ENCODE peak calls at places on chromosome X, in five cellular contexts. V is A549, I is fibroblast of the aortic adventitia, W is astrocyte of the cerebellum, R is A673. K is an unnamed sample.

GRCh38 chrX:133655914-133656265 is 240.6 kb upstream of the GPC4 start:
- DNase-seq in I (peak), R (no peak), W (no peak), V (no peak), K (no peak)

GRCh38 chrX:54926978-54927377 is 6.4 kb downstream of the TRO start:
- DNase-seq in V (no peak), I (no peak), W (no peak), R (no peak), K (no peak)

GRCh38 chrX:6661731-6662130 is 126.8 kb upstream of the VCX3A start:
- DNase-seq in V (no peak), I (no peak), W (no peak), R (no peak), K (no peak)

GRCh38 chrX:75547783-75548182 is 24.9 kb upstream of the ZDHHC15 start:
- DNase-seq in I (no peak), R (no peak), V (no peak), W (peak), K (no peak)

GRCh38 chrX:70755850-70756249 is 152.7 kb downstream of the TEX11 start:
- DNase-seq in W (no peak), R (no peak), V (no peak), I (no peak), K (no peak)

GRCh38 chrX:110182362-110182761 is 135.5 kb downstream of the AMMECR1 start:
- DNase-seq in I (peak), R (no peak), V (no peak), W (no peak), K (no peak)

GRCh38 chrX:40402771-40403533 is 177.8 kb upstream of the ATP6AP2 start:
- DNase-seq in I (peak), R (peak), V (peak), W (no peak), K (no peak)

GRCh38 chrX:110532527-110532926 is 173.9 kb downstream of the RTL9 start:
- DNase-seq in R (no peak), W (no peak), I (no peak), V (no peak), K (no peak)

GRCh38 chrX:65587616-65588526 is 53.3 kb upstream of the LAS1L start:
- DNase-seq in I (peak), R (peak), W (no peak), V (no peak), K (no peak)

GRCh38 chrX:43973249-43973672 is at the start of gene NDP:
- DNase-seq in R (peak), I (no peak), V (no peak), W (no peak), K (no peak)

GRCh38 chrX:118226060-118226428 is 109.4 kb upstream of the KLHL13 start:
- DNase-seq in V (peak), W (no peak), I (peak), R (peak), K (no peak)

GRCh38 chrX:25191403-25191802 is 175.6 kb upstream of the ARX start:
- DNase-seq in W (no peak), I (no peak), R (no peak), V (peak), K (no peak)

GRCh38 chrX:101057095-101057714 is 5.3 kb upstream of the TRMT2B start:
- DNase-seq in V (no peak), W (no peak), I (peak), R (peak), K (no peak)

GRCh38 chrX:120768681-120769080 is 107.0 kb downstream of the CT47B1 start:
- DNase-seq in I (peak), R (no peak), W (no peak), V (no peak), K (no peak)

GRCh38 chrX:97384685-97385084 is 501.0 kb downstream of the RPA4 start:
- DNase-seq in I (no peak), W (no peak), V (no peak), R (no peak), K (no peak)

GRCh38 chrX:66126671-66127070 is 37.4 kb upstream of the HEPH start:
- DNase-seq in W (no peak), R (no peak), I (no peak), V (no peak), K (no peak)

GRCh38 chrX:74187211-74187610 is 116.8 kb upstream of the ZCCHC13 start:
- DNase-seq in W (peak), I (peak), R (no peak), V (no peak), K (no peak)

GRCh38 chrX:122914256-122914655 is 269.8 kb upstream of the GRIA3 start:
- DNase-seq in W (no peak), R (no peak), V (no peak), I (no peak), K (no peak)

GRCh38 chrX:44507292-44507691 is 35.4 kb downstream of the FUNDC1 start:
- DNase-seq in W (no peak), R (no peak), I (no peak), V (no peak), K (no peak)

GRCh38 chrX:44400588-44400987 is 57.1 kb upstream of the EFHC2 start:
- DNase-seq in R (peak), W (peak), I (peak), V (no peak), K (no peak)

GRCh38 chrX:45714864-45715263 is 514.2 kb upstream of the DIPK2B start:
- DNase-seq in W (no peak), I (peak), V (no peak), R (peak), K (no peak)

GRCh38 chrX:20529711-20530110 is 263.0 kb upstream of the RPS6KA3 start:
- DNase-seq in V (no peak), I (peak), W (no peak), R (no peak), K (no peak)

GRCh38 chrX:103556941-103557340 is 28.4 kb upstream of the TCEAL4 start:
- DNase-seq in I (no peak), V (no peak), W (no peak), R (no peak), K (no peak)

GRCh38 chrX:96971812-96972211 is 88.1 kb downstream of the RPA4 start:
- DNase-seq in W (no peak), R (no peak), I (no peak), V (no peak), K (no peak)

GRCh38 chrX:107154787-107155620 is 36.4 kb upstream of the RBM41 start:
- DNase-seq in R (peak), V (peak), I (peak), W (no peak), K (no peak)

GRCh38 chrX:56728752-56729151 is 291 bp upstream of the NBDY start:
- DNase-seq in W (no peak), I (peak), R (peak), V (peak), K (no peak)

GRCh38 chrX:9542106-9542764 is 77.4 kb downstream of the TBL1X start:
- DNase-seq in R (no peak), I (peak), W (no peak), V (no peak), K (no peak)

GRCh38 chrX:25021132-25021498 is 5.3 kb upstream of the ARX start:
- DNase-seq in W (no peak), R (peak), I (no peak), V (peak), K (no peak)

GRCh38 chrX:120029354-120029753 is 48.1 kb downstream of the RHOXF2B start:
- DNase-seq in R (no peak), W (no peak), I (no peak), V (no peak), K (no peak)

GRCh38 chrX:78315745-78316144 is 11.7 kb downstream of the CYSLTR1 start:
- DNase-seq in I (no peak), R (no peak), W (no peak), V (no peak), K (no peak)

GRCh38 chrX:78316310-78316709 is 11.1 kb downstream of the CYSLTR1 start:
- DNase-seq in W (no peak), R (no peak), I (peak), V (no peak), K (no peak)

GRCh38 chrX:78313526-78313925 is 13.9 kb downstream of the CYSLTR1 start:
- DNase-seq in R (no peak), I (peak), V (no peak), W (no peak), K (no peak)

GRCh38 chrX:78314561-78314960 is 12.8 kb downstream of the CYSLTR1 start:
- DNase-seq in I (no peak), W (no peak), R (no peak), V (no peak), K (no peak)
- TF ChIP-seq CTCF in I (no peak), W (no peak), R (no peak), V (no peak), K (no peak)

DNA sequence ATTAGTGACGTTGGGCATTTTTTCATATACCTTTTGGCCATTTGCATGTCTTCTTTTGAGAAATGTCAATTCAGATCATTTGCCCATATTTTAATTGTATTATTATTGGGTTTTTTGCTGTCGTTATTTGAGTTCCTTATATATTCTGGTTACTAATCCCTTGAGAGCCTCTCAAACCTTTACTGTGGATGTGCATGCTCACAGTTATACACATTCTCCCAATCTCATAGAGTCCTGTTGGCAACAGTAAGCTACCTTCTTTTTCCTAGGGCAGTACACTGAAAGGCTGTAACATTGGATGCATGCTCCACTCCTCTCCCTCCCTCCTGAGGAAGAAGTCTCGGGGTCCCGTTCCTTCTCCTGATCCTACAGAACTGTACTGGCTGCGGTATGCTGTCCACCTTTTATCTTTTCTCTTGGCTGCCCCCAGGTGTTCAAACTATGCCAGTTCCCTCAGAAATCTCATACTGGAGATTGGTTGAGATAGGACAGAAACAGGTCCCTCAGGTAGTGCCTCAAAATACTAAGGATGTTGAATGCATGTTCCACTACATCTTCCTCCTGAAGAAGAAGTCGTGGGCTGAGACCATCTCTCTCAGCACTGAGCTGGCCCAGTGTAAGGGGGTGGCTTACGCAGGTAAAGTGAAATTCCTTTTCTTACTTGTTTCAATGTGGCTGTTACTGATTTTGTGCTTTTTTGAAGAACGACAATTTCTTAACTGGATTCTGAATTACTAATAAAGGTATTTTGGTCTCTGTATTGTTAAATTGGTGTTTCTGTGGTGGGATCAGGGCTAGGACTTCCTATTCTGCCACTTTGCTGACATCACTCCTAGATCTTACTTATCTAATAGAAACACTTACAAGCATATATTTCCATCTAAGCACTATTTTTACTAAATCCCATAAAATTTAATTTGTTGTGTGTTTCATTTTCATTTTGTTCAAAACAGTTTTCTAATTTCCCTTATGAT is 145.4 kb upstream of the HUWE1 start:
- DNase-seq in R (peak), I (peak), V (peak), W (no peak), K (peak)
- TF ChIP-seq CTCF in R (peak), I (peak), V (peak), W (peak), K (no peak)

DNA sequence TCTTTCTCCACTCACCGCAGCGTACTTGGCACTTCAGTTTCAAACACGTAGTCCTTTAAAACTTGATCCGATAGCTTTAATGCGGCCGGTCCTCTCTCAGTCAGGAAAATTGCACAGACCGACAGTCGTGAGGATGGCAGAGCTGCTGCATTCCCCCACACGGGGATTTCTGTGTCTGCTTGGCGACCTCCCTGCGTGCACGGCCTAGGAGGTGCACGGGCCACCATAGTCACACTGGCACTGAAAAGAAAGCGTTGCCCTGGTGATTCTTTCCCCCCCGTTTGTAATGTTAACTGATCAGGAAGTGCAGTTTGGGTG is 10.3 kb downstream of the AKAP17A start:
- DNase-seq in I (no peak), V (no peak), R (no peak), W (no peak), K (no peak)
- TF ChIP-seq CTCF in I (no peak), V (no peak), R (no peak), W (no peak), K (no peak)

DNA sequence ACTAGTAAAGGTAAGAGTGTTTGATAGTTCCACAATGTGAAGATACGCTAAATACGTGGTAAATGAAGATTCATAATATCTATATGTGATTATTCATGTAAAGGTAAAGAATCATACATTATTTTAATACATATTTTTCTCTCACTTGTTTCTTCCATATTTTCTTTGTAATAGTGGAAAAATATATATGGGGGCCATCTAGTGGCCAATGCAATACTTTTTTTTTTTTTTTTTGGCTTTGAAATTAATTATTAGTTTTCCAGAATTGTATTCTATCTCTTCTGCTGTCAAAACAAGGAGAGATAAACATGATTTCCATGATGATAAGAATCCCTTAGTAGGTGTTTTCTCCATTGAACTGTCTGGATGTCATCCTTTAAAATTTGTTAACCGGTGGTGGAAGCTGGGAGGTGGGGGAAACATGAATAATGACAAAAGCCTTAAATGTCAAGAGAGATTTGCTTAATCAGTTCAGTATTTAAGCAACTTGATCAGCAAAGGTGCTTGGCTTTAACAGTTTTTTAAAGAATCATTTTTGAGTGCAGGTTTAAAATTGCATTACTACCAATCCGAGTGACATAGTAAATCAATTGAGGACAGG is 508.7 kb upstream of the HTR2C start:
- DNase-seq in I (peak), R (no peak), W (no peak), V (no peak), K (no peak)
- TF ChIP-seq CTCF in I (peak), R (peak), W (no peak), V (peak), K (no peak)

GRCh38 chrX:155148724-155149537 is 67.3 kb upstream of the VBP1 start:
- DNase-seq in V (peak), R (peak), W (no peak), I (peak), K (no peak)
- TF ChIP-seq CTCF in V (peak), R (peak), W (peak), I (peak), K (no peak)

GRCh38 chrX:63013549-63013948 is 337.6 kb downstream of the SPIN4 start:
- DNase-seq in R (no peak), V (no peak), W (no peak), I (no peak), K (no peak)

DNA sequence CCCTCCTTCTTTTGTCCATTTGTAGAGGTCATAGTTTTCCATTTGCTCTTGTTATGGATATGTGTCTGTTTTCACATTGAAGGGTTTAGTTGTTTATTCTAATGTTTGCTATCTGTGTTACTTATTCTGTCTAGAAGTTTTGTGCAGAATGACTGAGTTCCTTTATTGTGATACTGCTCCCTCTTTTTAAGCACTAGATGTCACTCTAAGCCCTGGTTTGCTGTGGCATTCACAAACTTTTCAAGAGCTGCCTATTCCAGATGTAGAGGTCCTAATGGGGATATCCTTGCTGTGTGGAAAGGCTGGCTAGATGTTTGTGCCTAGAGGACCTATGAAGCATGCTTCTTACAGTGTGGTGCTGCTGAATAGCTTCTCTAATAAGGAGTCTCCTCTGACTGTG is 338.6 kb downstream of the SPIN4 start:
- DNase-seq in W (no peak), V (no peak), I (no peak), R (no peak), K (no peak)
- TF ChIP-seq CTCF in W (no peak), V (no peak), I (no peak), R (no peak), K (no peak)

GRCh38 chrX:130264573-130264972 is 4.1 kb downstream of the ZNF280C start:
- DNase-seq in R (no peak), V (no peak), W (no peak), I (peak), K (no peak)

GRCh38 chrX:130263016-130263415 is 5.7 kb downstream of the ZNF280C start:
- DNase-seq in R (no peak), I (peak), V (no peak), W (no peak), K (no peak)

DNA sequence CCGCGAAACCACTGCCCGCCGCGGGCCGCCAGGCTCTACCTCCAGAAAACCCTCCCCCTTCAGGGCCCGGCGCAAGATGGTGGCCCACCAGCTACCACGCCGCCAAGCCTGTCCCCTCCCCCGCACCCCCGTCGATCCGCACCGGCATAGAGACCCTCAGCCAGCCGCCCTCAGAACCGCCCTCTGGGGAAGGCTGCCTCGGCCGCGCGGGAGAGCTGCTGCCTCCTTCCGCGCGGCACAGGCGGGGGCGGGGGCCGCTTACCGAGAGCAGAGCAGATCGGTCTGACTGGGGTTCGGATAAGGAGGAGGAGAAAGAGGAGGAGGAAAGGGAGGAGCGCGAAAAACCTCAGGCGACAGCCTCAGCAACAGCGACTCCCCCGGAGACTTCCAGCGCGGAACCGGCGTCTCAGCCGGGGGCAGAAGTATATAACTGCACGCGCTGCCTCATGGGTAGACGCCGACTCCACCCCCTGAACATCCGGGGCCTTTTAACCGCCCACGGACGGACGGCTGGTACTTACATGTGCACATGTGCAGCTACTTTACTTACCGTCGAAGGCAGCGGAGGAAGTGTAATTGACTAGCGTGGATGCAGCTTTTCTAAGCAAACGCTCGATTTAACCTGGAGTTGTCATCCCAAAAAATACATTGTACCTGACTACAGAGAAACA is at the start of gene ZNF280C:
- DNase-seq in W (peak), I (peak), R (peak), V (peak), K (peak)
- TF ChIP-seq CTCF in W (peak), I (peak), R (peak), V (no peak), K (no peak)

GRCh38 chrX:23937100-23937499 is 29.3 kb downstream of the CXorf58 start:
- DNase-seq in I (no peak), W (no peak), R (peak), V (no peak), K (no peak)
- TF ChIP-seq CTCF in I (no peak), W (no peak), R (peak), V (no peak), K (no peak)

K was measured in activated B cell treated with CpG ODN at 0.5 μM for 24 hours.